ENCODE peak calls at places on chromosomes 3 and 15, in ten cellular contexts. L is neural progenitor cell, C is WTC11, T is adrenal gland, B is osteocyte, K is sigmoid colon, M is left ventricle myocardium inferior, A is Peyer's patch, V is endothelial cell, N is GM10248. P is an unnamed sample.

GRCh38 chr15:91970142-91970541 is 116.6 kb downstream of the SLCO3A1 start:
- DNase-seq in V (no peak), B (no peak), C (no peak), M (peak), K (peak), N (no peak), A (peak), L (no peak), T (no peak), P (no peak)

GRCh38 chr3:126056681-126057546 is 27.0 kb downstream of the SLC41A3 start:
- DNase-seq in B (no peak), A (peak), N (peak), V (no peak), M (peak), T (peak), L (no peak), K (no peak), C (no peak), P (no peak)

GRCh38 chr15:61831505-61831921 is 228.7 kb downstream of the VPS13C start:
- DNase-seq in L (peak), T (no peak), N (no peak), A (no peak), M (no peak), C (no peak), B (peak), V (no peak), K (no peak), P (no peak)

GRCh38 chr3:170331143-170331542 is 26.4 kb upstream of the SKIL start:
- DNase-seq in M (no peak), L (no peak), N (no peak), K (no peak), V (no peak), C (no peak), A (peak), B (peak), T (peak), P (no peak)

GRCh38 chr3:54783611-54784010 is 144.2 kb downstream of the LRTM1 start:
- DNase-seq in K (no peak), V (no peak), A (no peak), M (no peak), C (no peak), L (no peak), N (no peak), T (no peak), B (no peak), P (peak)

GRCh38 chr3:945738-946137 is 147.1 kb upstream of the CNTN6 start:
- DNase-seq in C (no peak), T (no peak), A (no peak), K (no peak), L (no peak), B (no peak), M (no peak), N (no peak), V (no peak), P (no peak)

GRCh38 chr3:63355809-63356208 is 77.7 kb downstream of the SYNPR start:
- DNase-seq in T (no peak), A (no peak), L (no peak), B (no peak), C (no peak), N (no peak), M (no peak), V (no peak), K (no peak), P (no peak)

GRCh38 chr15:31609243-31609642 is 282.6 kb downstream of the KLF13 start:
- DNase-seq in C (no peak), K (no peak), B (no peak), L (no peak), N (no peak), M (no peak), T (no peak), A (no peak), V (no peak), P (no peak)

GRCh38 chr3:55562672-55563071 is 75.6 kb upstream of the WNT5A start:
- DNase-seq in L (no peak), M (no peak), B (no peak), T (no peak), K (no peak), N (no peak), C (no peak), V (no peak), A (no peak), P (no peak)

GRCh38 chr15:63895787-63896218 is 62.1 kb upstream of the HERC1 start:
- DNase-seq in A (no peak), K (no peak), B (no peak), C (no peak), L (no peak), T (no peak), M (no peak), N (no peak), V (no peak), P (no peak)

GRCh38 chr15:66747866-66748265 is 45.8 kb downstream of the SMAD6 start:
- DNase-seq in V (no peak), K (no peak), N (no peak), M (no peak), A (no peak), L (no peak), T (no peak), B (no peak), C (no peak), P (no peak)

GRCh38 chr3:55521086-55522060 is 34.3 kb upstream of the WNT5A start:
- DNase-seq in N (no peak), V (no peak), L (no peak), C (no peak), A (no peak), B (no peak), K (no peak), T (no peak), M (no peak), P (peak)

GRCh38 chr3:71131385-71131871 is 452.1 kb downstream of the FOXP1 start:
- DNase-seq in M (no peak), L (no peak), B (no peak), N (no peak), T (no peak), V (no peak), K (no peak), A (no peak), C (no peak), P (no peak)

GRCh38 chr3:49799761-49800160 is at the start of gene CDHR4:
- DNase-seq in M (no peak), L (no peak), T (peak), N (no peak), B (no peak), A (no peak), C (no peak), V (no peak), K (no peak), P (no peak)

GRCh38 chr15:63466378-63467192 is 37.8 kb upstream of the USP3 start:
- DNase-seq in L (peak), C (peak), A (peak), T (peak), N (peak), B (no peak), V (peak), K (no peak), M (no peak), P (no peak)

GRCh38 chr3:172655388-172655787 is 55.5 kb downstream of the NCEH1 start:
- DNase-seq in A (no peak), L (no peak), B (no peak), M (no peak), T (no peak), C (no peak), V (no peak), N (no peak), K (no peak), P (no peak)

GRCh38 chr15:36599824-36600365 is 20.5 kb downstream of the CDIN1 start:
- DNase-seq in A (no peak), T (no peak), V (no peak), K (no peak), L (no peak), B (no peak), C (no peak), N (no peak), M (no peak), P (no peak)

GRCh38 chr3:63912768-63913588 is 795 bp upstream of the SCAANT1 start:
- DNase-seq in M (peak), B (no peak), N (peak), T (peak), L (peak), V (peak), K (peak), A (peak), C (peak), P (no peak)

GRCh38 chr3:123028233-123028828 is 768 bp upstream of the SEMA5B start:
- DNase-seq in C (peak), B (no peak), A (peak), L (peak), T (peak), M (no peak), K (peak), V (no peak), N (peak), P (no peak)

GRCh38 chr3:44061961-44062360 is 179.7 kb upstream of the TOPAZ1 start:
- DNase-seq in C (no peak), T (no peak), V (no peak), A (no peak), L (no peak), N (no peak), K (no peak), M (no peak), B (no peak), P (no peak)

GRCh38 chr3:46947981-46948791 is 28.4 kb downstream of the CCDC12 start:
- DNase-seq in L (no peak), K (no peak), M (peak), C (no peak), B (no peak), V (no peak), A (peak), T (peak), N (no peak), P (no peak)

GRCh38 chr15:81332326-81332725 is 8.4 kb upstream of the STARD5 start:
- DNase-seq in L (no peak), M (no peak), A (no peak), N (no peak), K (no peak), C (no peak), T (no peak), B (no peak), V (no peak), P (no peak)
- TF ChIP-seq CTCF in L (no peak), M (no peak), A (no peak), N (no peak), K (no peak), C (no peak), T (no peak), B (no peak), V (no peak), P (no peak)

DNA sequence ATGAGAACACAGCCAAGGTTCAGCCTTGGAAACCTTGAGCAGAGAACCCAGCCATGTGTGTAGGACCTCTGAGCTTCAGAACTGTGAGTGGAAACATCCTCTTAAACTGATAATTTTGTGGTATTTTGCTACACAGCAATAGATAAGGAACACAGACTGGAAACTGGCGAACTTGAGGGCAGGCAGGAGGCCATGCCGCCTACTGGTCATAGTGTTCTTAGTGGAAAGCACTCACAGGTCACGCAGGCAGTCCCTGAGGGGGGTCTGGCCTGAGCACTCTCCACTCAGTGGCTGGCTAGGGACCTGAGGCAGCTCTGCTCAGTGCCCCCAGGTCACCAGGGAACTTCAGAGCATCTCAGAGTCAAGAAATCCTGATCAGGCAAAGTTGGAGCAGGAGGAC is 9.7 kb upstream of the XIRP1 start:
- DNase-seq in A (no peak), M (no peak), V (no peak), K (no peak), T (no peak), B (no peak), L (no peak), N (no peak), C (no peak), P (no peak)
- TF ChIP-seq CTCF in A (no peak), M (no peak), V (no peak), K (no peak), T (no peak), B (no peak), L (no peak), N (no peak), C (no peak), P (no peak)

DNA sequence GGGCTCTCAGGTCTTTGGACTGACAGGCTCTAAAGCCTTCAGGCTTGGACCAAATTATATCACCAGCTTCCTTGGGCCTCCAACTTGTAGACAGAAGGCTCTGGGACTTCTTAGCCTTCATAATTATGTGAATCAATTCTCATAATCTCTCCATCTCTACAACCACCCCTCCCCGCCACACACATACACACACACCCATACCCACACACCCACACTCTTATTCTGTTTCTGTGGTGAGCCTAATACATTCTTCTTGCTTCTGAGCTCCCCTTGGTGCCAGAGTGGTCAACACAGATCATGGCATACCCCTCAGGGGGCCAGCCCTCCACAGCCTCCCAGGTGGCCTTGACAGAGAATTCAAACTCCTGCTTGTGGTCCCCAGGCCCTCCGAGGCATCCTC is 5.6 kb upstream of the NUP210 start:
- DNase-seq in K (no peak), T (no peak), B (no peak), A (no peak), N (no peak), M (no peak), L (no peak), V (no peak), C (no peak), P (no peak)
- TF ChIP-seq CTCF in K (no peak), T (no peak), B (no peak), A (no peak), N (no peak), M (no peak), L (no peak), V (no peak), C (no peak), P (no peak)

GRCh38 chr3:58784425-58784824 is 117.9 kb upstream of the FAM3D start:
- DNase-seq in M (no peak), A (no peak), L (no peak), B (no peak), C (no peak), T (no peak), N (no peak), V (no peak), K (no peak), P (no peak)

GRCh38 chr3:58784888-58785287 is 118.3 kb upstream of the FAM3D start:
- DNase-seq in L (no peak), C (no peak), A (no peak), K (no peak), N (no peak), T (no peak), B (no peak), M (no peak), V (no peak), P (no peak)

GRCh38 chr3:58779934-58780333 is 113.4 kb upstream of the FAM3D start:
- DNase-seq in T (no peak), B (no peak), V (no peak), C (no peak), N (no peak), L (no peak), M (no peak), K (no peak), A (no peak), P (no peak)

DNA sequence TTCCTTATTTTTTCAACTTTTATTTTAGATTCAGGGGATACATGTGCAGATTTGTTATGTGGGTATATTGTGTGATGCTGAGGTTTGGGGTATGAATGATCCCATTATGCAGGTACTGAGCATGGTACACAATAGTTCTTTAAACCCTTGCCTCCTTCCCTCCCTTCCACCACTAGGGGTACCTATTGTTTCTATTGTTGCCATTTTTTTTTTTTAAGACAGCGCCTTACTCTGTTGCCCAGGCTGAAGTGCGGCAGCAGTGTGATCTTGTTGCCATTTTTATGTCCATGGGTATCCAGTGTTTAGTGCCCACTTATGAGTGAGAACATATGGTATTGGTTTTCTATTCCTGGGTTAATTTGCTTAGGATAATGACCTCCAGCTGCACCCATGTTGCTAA is 117.3 kb upstream of the FAM3D start:
- DNase-seq in K (no peak), B (no peak), V (no peak), L (no peak), N (no peak), A (no peak), C (no peak), M (no peak), T (no peak), P (no peak)
- TF ChIP-seq CTCF in K (no peak), B (no peak), V (no peak), L (no peak), N (no peak), A (no peak), C (no peak), M (no peak), T (no peak), P (no peak)

GRCh38 chr3:100737334-100737733 is 28.0 kb downstream of the TFG start:
- DNase-seq in N (no peak), V (no peak), T (no peak), B (no peak), M (no peak), L (peak), A (no peak), C (no peak), K (no peak), P (no peak)
- TF ChIP-seq CTCF in N (no peak), V (no peak), T (peak), B (peak), M (peak), L (peak), A (no peak), C (no peak), K (no peak), P (peak)

DNA sequence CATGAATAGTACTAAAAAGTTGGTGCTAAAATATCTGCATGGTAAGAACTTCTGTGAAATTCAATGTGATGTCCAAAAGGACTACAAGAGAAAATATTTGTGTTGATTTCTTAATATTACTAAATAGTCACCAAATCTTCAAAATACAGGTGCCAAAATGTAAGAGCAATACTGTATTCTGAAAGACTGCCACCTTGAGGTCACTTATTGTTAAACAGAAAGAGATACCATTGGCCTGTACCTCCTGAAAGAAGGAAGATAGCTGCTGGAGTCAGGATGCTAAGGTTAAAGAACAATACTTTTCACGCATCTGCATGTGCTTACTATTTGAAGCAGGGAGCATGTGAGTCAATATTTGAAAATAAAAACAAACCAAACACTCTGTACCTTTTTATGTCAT is 72.0 kb upstream of the LSAMP start:
- DNase-seq in N (peak), M (no peak), B (no peak), L (peak), A (no peak), V (no peak), C (no peak), T (no peak), K (no peak), P (no peak)
- TF ChIP-seq CTCF in N (peak), M (no peak), B (peak), L (peak), A (no peak), V (peak), C (no peak), T (no peak), K (no peak), P (no peak)

GRCh38 chr15:69849232-69849610 is 248.5 kb downstream of the TLE3 start:
- DNase-seq in A (no peak), B (no peak), K (no peak), V (no peak), M (no peak), C (no peak), N (no peak), T (no peak), L (no peak), P (no peak)
- TF ChIP-seq CTCF in A (no peak), B (no peak), K (no peak), V (no peak), M (no peak), C (no peak), N (no peak), T (no peak), L (no peak), P (no peak)

P was measured in BJ.